ENCODE peak calls at places on chromosomes 4 and X, in six cellular contexts. N is H9, X is mesenchymal stem cell, D is IMR-90, Y is trophoblast cell, P is H1. W is an unnamed sample.
A peak's percentile ranks its signal among the peaks of the same experiment; 100 is the strongest.

GRCh38 chrX:1442016-1442665 is 10.6 kb downstream of the ASMTL start:
- DNase-seq in D (no peak), N (peak; percentile 21), X (no peak), P (no peak), Y (no peak), W (no peak)

GRCh38 chrX:133660356-133660755 is 245.1 kb upstream of the GPC4 start:
- DNase-seq in N (no peak), X (peak; percentile 18), Y (no peak), P (no peak), D (peak; percentile 48), W (no peak)

GRCh38 chrX:100928660-100929613 is at the start of gene XKRX:
- DNase-seq in X (no peak), N (peak; percentile 85), D (no peak), P (peak; percentile 74), Y (peak; percentile 30), W (peak; percentile 18)

GRCh38 chr4:11720292-11720691 is 291.6 kb upstream of the HS3ST1 start:
- DNase-seq in P (no peak), X (peak; percentile 57), N (no peak), D (peak; percentile 67), Y (peak; percentile 76), W (no peak)

GRCh38 chr4:15493411-15493810 is 23.7 kb downstream of the CC2D2A start:
- DNase-seq in D (peak; percentile 17), Y (no peak), X (no peak), N (no peak), P (no peak), W (no peak)

GRCh38 chr4:154877110-154877760 is 96.2 kb downstream of the RBM46 start:
- DNase-seq in D (peak; percentile 32), Y (no peak), N (no peak), P (no peak), X (no peak), W (no peak)

GRCh38 chrX:154603438-154604430 is 15.3 kb downstream of the CTAG1B start:
- DNase-seq in D (peak; percentile 57), N (no peak), X (peak; percentile 45), Y (no peak), P (no peak), W (no peak)

GRCh38 chrX:36577006-36577405 is 431.2 kb upstream of the FAM47C start:
- DNase-seq in Y (no peak), N (no peak), D (no peak), P (no peak), X (no peak), W (no peak)

GRCh38 chr4:17063870-17064269 is 165.4 kb upstream of the LDB2 start:
- DNase-seq in D (peak; percentile 84), Y (no peak), N (no peak), P (no peak), X (no peak), W (no peak)

GRCh38 chrX:35288657-35289056 is 346.1 kb downstream of the FAM47B start:
- DNase-seq in X (no peak), Y (no peak), D (no peak), N (no peak), P (no peak), W (no peak)

GRCh38 chr4:132564920-132565319 is 584.2 kb upstream of the PCDH10 start:
- DNase-seq in P (no peak), D (no peak), N (no peak), X (no peak), Y (peak; percentile 40), W (no peak)

GRCh38 chrX:103376118-103376978 is at the start of gene BEX3:
- DNase-seq in X (peak; percentile 65), Y (peak; percentile 31), D (peak; percentile 59), P (peak; percentile 70), N (peak; percentile 93), W (no peak)

GRCh38 chr4:38743866-38744265 is 38.9 kb downstream of the TLR10 start:
- DNase-seq in N (no peak), X (peak; percentile 27), Y (peak; percentile 12), P (no peak), D (no peak), W (no peak)

GRCh38 chr4:53548662-53549061 is 42.6 kb downstream of the LNX1 start:
- DNase-seq in D (no peak), Y (no peak), P (no peak), N (no peak), X (no peak), W (no peak)

GRCh38 chr4:11748169-11748872 is 319.6 kb upstream of the HS3ST1 start:
- DNase-seq in N (no peak), X (peak; percentile 72), Y (no peak), P (no peak), D (peak; percentile 87), W (no peak)

GRCh38 chr4:87227704-87228560 is 7.5 kb upstream of the KLHL8 start:
- DNase-seq in Y (no peak), X (no peak), N (no peak), P (no peak), D (no peak), W (no peak)

GRCh38 chrX:46642145-46642544 is 68.6 kb downstream of the CHST7 start:
- DNase-seq in X (peak; percentile 54), N (no peak), D (peak; percentile 17), P (no peak), Y (peak; percentile 55), W (no peak)

GRCh38 chr4:137310156-137310555 is 222.1 kb downstream of the PCDH18 start:
- DNase-seq in Y (no peak), P (no peak), D (peak; percentile 4), N (no peak), X (no peak), W (no peak)

GRCh38 chr4:33470805-33471204 is 2750.6 kb downstream of the PCDH7 start:
- DNase-seq in N (no peak), D (no peak), X (no peak), P (no peak), Y (no peak), W (no peak)

GRCh38 chrX:132266583-132267355 is 47.5 kb upstream of the RAP2C start:
- DNase-seq in D (peak; percentile 61), N (no peak), Y (peak; percentile 37), P (no peak), X (peak; percentile 34), W (no peak)

GRCh38 chr4:19987746-19988145 is 264.0 kb upstream of the SLIT2 start:
- DNase-seq in P (no peak), Y (no peak), D (peak; percentile 75), N (no peak), X (peak; percentile 20), W (no peak)
- H3K14ac ChIP-seq in P (no peak overlapping the region), Y (no peak overlapping the region), D (no peak overlapping the region), N (no peak overlapping the region), X (no peak overlapping the region), W (no peak overlapping the region)

GRCh38 chr4:73396304-73396703 is 7.8 kb upstream of the ALB start:
- DNase-seq in D (no peak), N (no peak), Y (no peak), X (no peak), P (no peak), W (no peak)

GRCh38 chr4:73392936-73393335 is 11.2 kb upstream of the ALB start:
- DNase-seq in D (no peak), X (no peak), P (no peak), Y (peak; percentile 70), N (no peak), W (no peak)

GRCh38 chr4:73387552-73387951 is 16.5 kb upstream of the ALB start:
- DNase-seq in D (no peak), P (no peak), X (no peak), Y (no peak), N (no peak), W (no peak)

GRCh38 chr4:73388887-73389286 is 15.2 kb upstream of the ALB start:
- DNase-seq in D (no peak), N (no peak), Y (no peak), X (no peak), P (no peak), W (no peak)

GRCh38 chr4:73391774-73392173 is 12.3 kb upstream of the ALB start:
- DNase-seq in N (no peak), D (no peak), P (no peak), X (no peak), Y (no peak), W (no peak)
- H3K4me1 ChIP-seq in N (no peaks in the 10 kb centered on the region), D (no peaks in the 10 kb centered on the region), P (no peaks in the 10 kb centered on the region), X (no peaks in the 10 kb centered on the region), Y (no peaks in the 10 kb centered on the region), W (no peaks in the 10 kb centered on the region)

GRCh38 chr4:141019772-141020171 is 113.5 kb downstream of the RNF150 start:
- DNase-seq in D (no peak), X (no peak), Y (no peak), N (no peak), P (no peak), W (no peak)
- H3K14ac ChIP-seq in D (no peak overlapping the region), X (no peak overlapping the region), Y (no peak overlapping the region), N (no peak overlapping the region), P (no peak overlapping the region), W (no peak overlapping the region)

DNA sequence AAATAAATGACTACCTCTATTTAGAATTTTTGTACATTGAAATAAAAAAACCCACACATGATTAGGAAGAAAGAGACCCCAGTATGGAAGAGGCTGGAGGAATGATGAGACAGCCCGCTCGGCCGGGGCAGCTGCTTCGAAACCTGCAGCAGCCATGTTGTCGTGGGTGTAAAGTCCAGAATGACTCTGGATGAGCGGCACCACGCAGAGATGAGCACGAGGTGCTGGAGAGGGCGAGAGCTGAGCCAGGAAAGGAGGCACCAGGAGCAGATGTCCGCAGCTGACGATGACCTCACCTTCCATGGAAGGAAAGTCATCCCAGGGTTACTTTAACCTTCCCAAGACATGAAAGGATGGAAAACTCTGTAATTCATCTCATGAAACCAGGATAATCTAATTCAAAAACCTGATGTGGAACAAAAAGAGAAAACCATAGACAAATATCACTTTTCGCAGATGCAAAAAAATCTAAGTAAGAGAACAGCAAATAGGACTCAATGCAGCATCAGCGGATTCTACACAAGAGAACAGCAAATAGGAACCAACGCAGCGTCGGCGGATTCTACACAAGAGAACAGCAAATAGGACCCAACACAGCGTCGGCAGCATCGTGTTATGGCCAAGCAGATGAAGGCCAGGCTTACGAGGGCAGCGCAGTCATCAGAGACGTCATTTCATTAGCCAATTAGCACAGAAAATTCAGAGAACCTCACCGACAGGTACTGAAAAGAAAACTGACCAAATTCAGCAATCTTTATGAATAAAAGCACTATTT is 25.9 kb upstream of the SPON2 start:
- DNase-seq in P (no peak), X (peak; percentile 57), Y (no peak), N (no peak), D (peak; percentile 70), W (no peak)
- H3K4me1 ChIP-seq in P (no peaks in the 10 kb centered on the region), X (peaks cover 66% of the 10 kb centered on the region), Y (peaks cover 10% of the 10 kb centered on the region), N (no peaks in the 10 kb centered on the region), D (peaks cover 50% of the 10 kb centered on the region), W (no peaks in the 10 kb centered on the region)

GRCh38 chr4:110154586-110154985 is 43.8 kb downstream of the ELOVL6 start:
- DNase-seq in Y (no peak), X (no peak), P (no peak), D (no peak), N (no peak), W (no peak)

GRCh38 chr4:110152386-110152785 is 46.0 kb downstream of the ELOVL6 start:
- DNase-seq in X (no peak), N (no peak), P (no peak), D (no peak), Y (no peak), W (no peak)

DNA sequence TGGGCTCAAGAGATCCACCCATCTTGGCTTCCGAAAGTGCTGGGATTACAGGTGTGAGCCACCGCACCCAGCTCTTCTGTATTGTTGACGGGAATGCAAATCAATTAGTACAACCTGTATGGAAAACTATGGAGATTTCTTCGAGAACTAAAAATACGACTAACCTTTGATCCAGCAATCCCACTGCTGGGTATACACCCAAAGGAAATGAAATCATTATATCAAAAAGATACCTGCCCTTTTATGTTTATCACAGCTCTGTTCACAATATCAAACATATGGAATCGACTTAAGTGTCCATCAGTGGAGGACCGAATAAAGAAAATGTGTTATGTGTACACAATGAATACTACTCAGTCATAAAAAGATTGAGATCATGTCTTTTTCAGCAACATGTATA is 49.3 kb downstream of the ELOVL6 start:
- DNase-seq in X (no peak), Y (no peak), P (no peak), N (no peak), D (no peak), W (no peak)
- H3K14ac ChIP-seq in X (no peak overlapping the region), Y (no peak overlapping the region), P (no peak overlapping the region), N (no peak overlapping the region), D (no peak overlapping the region), W (no peak overlapping the region)